ENCODE peak calls at places on chromosome 2, in nine cellular contexts. L, V, B, F, Q, E, O, M and Y are unnamed samples.

GRCh38 chr2:151733781-151734672 is at the start of gene NEB:
- DNase-seq in L (no peak), V (no peak), Q (peak), E (no peak), F (no peak), O (no peak), B (no peak), M (no peak), Y (no peak)

GRCh38 chr2:178502751-178503150 is 22.5 kb downstream of the PLEKHA3 start:
- DNase-seq in F (no peak), Q (no peak), B (no peak), O (no peak), E (no peak), L (no peak), V (no peak), M (no peak), Y (no peak)

GRCh38 chr2:65456074-65456473 is 23.7 kb upstream of the SPRED2 start:
- DNase-seq in F (no peak), L (no peak), M (no peak), O (no peak), Q (no peak), V (no peak), E (no peak), B (no peak), Y (no peak)

GRCh38 chr2:173831312-173832229 is 133.6 kb downstream of the SP3 start:
- DNase-seq in V (no peak), B (peak), M (no peak), L (no peak), F (no peak), O (no peak), Q (peak), E (no peak), Y (no peak)

GRCh38 chr2:178829299-178829698 is 22.1 kb upstream of the TTN start:
- DNase-seq in L (no peak), Q (no peak), M (no peak), E (no peak), V (no peak), B (no peak), F (no peak), O (no peak), Y (no peak)

GRCh38 chr2:192292478-192292877 is 97.7 kb upstream of the TMEFF2 start:
- DNase-seq in M (no peak), B (no peak), O (no peak), L (no peak), V (no peak), Q (no peak), F (no peak), E (no peak), Y (no peak)

GRCh38 chr2:61536086-61536722 is 2.0 kb downstream of the XPO1 start:
- DNase-seq in Q (no peak), O (no peak), M (no peak), F (no peak), L (no peak), V (no peak), B (no peak), E (peak), Y (no peak)

GRCh38 chr2:17754773-17755425 is 961 bp downstream of the GEN1 start:
- DNase-seq in O (peak), V (no peak), M (no peak), L (no peak), B (no peak), E (no peak), Q (no peak), F (no peak), Y (no peak)

GRCh38 chr2:106096446-106097369 is 97.4 kb downstream of the UXS1 start:
- DNase-seq in M (no peak), F (no peak), Q (no peak), L (peak), B (no peak), V (no peak), O (no peak), E (no peak), Y (no peak)

GRCh38 chr2:119461811-119462210 is 30.2 kb downstream of the TMEM37 start:
- DNase-seq in L (no peak), E (no peak), M (no peak), O (no peak), F (no peak), V (no peak), Q (no peak), B (no peak), Y (no peak)

GRCh38 chr2:75055820-75056675 is 97.6 kb downstream of the POLE4 start:
- DNase-seq in V (no peak), B (no peak), E (no peak), Q (no peak), M (no peak), F (no peak), O (no peak), L (no peak), Y (peak)

GRCh38 chr2:38671946-38672345 is 6.0 kb downstream of the GALM start:
- DNase-seq in B (no peak), V (no peak), O (no peak), M (no peak), Q (no peak), F (no peak), E (no peak), L (no peak), Y (no peak)

GRCh38 chr2:127594116-127594591 is 51.8 kb upstream of the GPR17 start:
- DNase-seq in M (no peak), E (peak), L (no peak), B (no peak), Q (no peak), O (no peak), V (peak), F (no peak), Y (no peak)

GRCh38 chr2:241775223-241776177 is 1.1 kb upstream of the GAL3ST2 start:
- DNase-seq in Q (no peak), V (no peak), M (no peak), F (no peak), E (peak), B (no peak), L (no peak), O (peak), Y (no peak)

GRCh38 chr2:238939521-238940403 is 91.9 kb downstream of the TWIST2 start:
- DNase-seq in V (peak), B (no peak), M (no peak), E (peak), L (no peak), Q (no peak), F (no peak), O (no peak), Y (no peak)

GRCh38 chr2:143607446-143608110 is 478.4 kb downstream of the ARHGAP15 start:
- DNase-seq in L (no peak), B (no peak), Q (no peak), O (no peak), F (no peak), M (no peak), E (no peak), V (no peak), Y (no peak)

GRCh38 chr2:98453531-98453930 is 8.9 kb downstream of the INPP4A start:
- DNase-seq in L (no peak), M (no peak), B (no peak), F (no peak), O (no peak), E (no peak), Q (no peak), V (no peak), Y (no peak)

GRCh38 chr2:85238607-85239006 is 89.2 kb downstream of the TGOLN2 start:
- DNase-seq in E (no peak), F (no peak), Q (no peak), M (no peak), B (no peak), O (no peak), V (no peak), L (no peak), Y (no peak)

GRCh38 chr2:50125230-50125629 is 906.7 kb downstream of the NRXN1 start:
- DNase-seq in L (no peak), V (no peak), O (no peak), B (no peak), M (no peak), E (no peak), Q (no peak), F (no peak), Y (no peak)

GRCh38 chr2:26911911-26912861 is 58.3 kb upstream of the MAPRE3 start:
- DNase-seq in V (no peak), L (no peak), O (no peak), Q (no peak), F (no peak), E (no peak), M (no peak), B (no peak), Y (no peak)

GRCh38 chr2:31511376-31511775 is 69.4 kb downstream of the SRD5A2 start:
- DNase-seq in V (no peak), O (no peak), F (no peak), Q (no peak), B (no peak), E (no peak), L (no peak), M (no peak), Y (no peak)

GRCh38 chr2:79040967-79041582 is 15.6 kb downstream of the REG3G start:
- DNase-seq in B (no peak), O (peak), E (no peak), L (no peak), F (no peak), M (no peak), V (no peak), Q (no peak), Y (no peak)

GRCh38 chr2:235607541-235608199 is 113.8 kb downstream of the AGAP1 start:
- DNase-seq in B (no peak), E (no peak), M (no peak), L (no peak), V (no peak), Q (no peak), O (no peak), F (no peak), Y (no peak)

GRCh38 chr2:111028720-111029119 is 92.0 kb upstream of the BCL2L11 start:
- DNase-seq in L (no peak), V (peak), B (no peak), M (no peak), E (no peak), F (no peak), O (no peak), Q (no peak), Y (no peak)

GRCh38 chr2:222656544-222657446 is 903 bp upstream of the FARSB start:
- DNase-seq in Q (no peak), B (no peak), F (no peak), L (no peak), O (no peak), E (no peak), V (no peak), M (no peak), Y (no peak)

GRCh38 chr2:24342110-24342910 is 18.0 kb downstream of the ITSN2 start:
- DNase-seq in M (no peak), V (no peak), Q (no peak), E (no peak), F (no peak), O (no peak), L (no peak), B (no peak), Y (no peak)

GRCh38 chr2:455913-456312 is 168.0 kb upstream of the ALKAL2 start:
- DNase-seq in L (no peak), F (no peak), Q (no peak), O (no peak), M (no peak), E (no peak), V (no peak), B (no peak), Y (no peak)

GRCh38 chr2:172555522-172556283 is at the start of gene PDK1:
- DNase-seq in B (peak), F (peak), V (peak), E (peak), L (peak), O (peak), Q (peak), M (peak), Y (peak)
- TF ChIP-seq CTCF in B (no peak), F (no peak), V (no peak), E (no peak), L (no peak), O (no peak), Q (no peak), M (no peak), Y (no peak)

GRCh38 chr2:45825001-45825651 is 173.7 kb downstream of the PRKCE start:
- DNase-seq in V (no peak), F (no peak), L (no peak), B (no peak), O (no peak), M (no peak), E (no peak), Q (no peak), Y (no peak)
- TF ChIP-seq CTCF in V (no peak), F (no peak), L (no peak), B (no peak), O (no peak), M (no peak), E (no peak), Q (no peak), Y (peak)

GRCh38 chr2:112273349-112273748 is 2.0 kb upstream of the ZC3H6 start:
- DNase-seq in V (no peak), M (no peak), E (no peak), B (no peak), Q (no peak), L (no peak), F (no peak), O (no peak), Y (no peak)

GRCh38 chr2:112277591-112278220 is 2.3 kb downstream of the ZC3H6 start:
- DNase-seq in V (no peak), F (no peak), O (no peak), E (no peak), Q (no peak), B (no peak), L (no peak), M (no peak), Y (no peak)

GRCh38 chr2:112275887-112276773 is 733 bp downstream of the ZC3H6 start:
- DNase-seq in V (peak), L (peak), F (peak), B (peak), E (peak), O (peak), Q (peak), M (peak), Y (peak)

GRCh38 chr2:112276954-112277353 is 1.6 kb downstream of the ZC3H6 start:
- DNase-seq in B (no peak), V (no peak), F (no peak), M (no peak), O (no peak), E (no peak), Q (no peak), L (no peak), Y (no peak)

DNA sequence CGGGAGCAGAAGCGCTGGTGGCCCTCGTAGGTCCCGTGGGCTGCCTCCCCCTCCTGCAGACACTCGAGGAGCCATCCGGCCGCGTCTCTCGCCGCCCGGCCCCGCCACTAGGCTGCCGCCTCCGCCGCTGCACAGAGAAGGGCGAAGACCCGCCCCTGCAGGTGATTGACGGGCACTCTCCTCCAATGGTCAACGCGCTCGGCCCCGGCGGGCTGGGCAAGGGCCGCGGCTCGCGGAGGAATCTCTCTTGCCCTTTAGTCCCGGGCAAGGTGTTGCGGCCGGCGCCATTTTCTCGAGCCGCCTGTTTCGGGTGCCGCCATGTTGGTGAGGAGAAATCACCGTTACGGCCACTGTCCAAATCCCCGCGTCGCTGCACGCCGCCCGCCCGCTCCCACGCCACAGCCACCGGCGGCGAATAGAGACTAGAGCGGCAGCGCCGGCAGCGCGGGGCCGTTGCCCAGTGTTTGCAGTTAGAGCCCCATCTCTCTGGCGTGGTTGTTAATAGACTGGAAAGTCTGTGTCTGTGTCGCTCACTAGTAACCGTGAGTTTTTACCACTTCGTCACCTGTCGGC is at the start of gene ZC3H6:
- DNase-seq in E (peak), B (peak), O (peak), V (peak), F (peak), Q (peak), M (peak), L (peak), Y (peak)
- TF ChIP-seq CTCF in E (no peak), B (no peak), O (no peak), V (no peak), F (no peak), Q (peak), M (peak), L (no peak), Y (no peak)

GRCh38 chr2:58447586-58447985 is 206.5 kb upstream of the FANCL start:
- DNase-seq in B (no peak), F (no peak), Q (no peak), V (no peak), L (no peak), M (no peak), E (no peak), O (no peak), Y (no peak)

GRCh38 chr2:58449286-58450010 is 208.3 kb upstream of the FANCL start:
- DNase-seq in O (no peak), E (no peak), F (no peak), L (no peak), V (no peak), Q (no peak), M (no peak), B (no peak), Y (peak)

GRCh38 chr2:58448845-58449244 is 207.7 kb upstream of the FANCL start:
- DNase-seq in L (no peak), F (no peak), O (no peak), B (no peak), V (no peak), Q (no peak), M (no peak), E (no peak), Y (no peak)

DNA sequence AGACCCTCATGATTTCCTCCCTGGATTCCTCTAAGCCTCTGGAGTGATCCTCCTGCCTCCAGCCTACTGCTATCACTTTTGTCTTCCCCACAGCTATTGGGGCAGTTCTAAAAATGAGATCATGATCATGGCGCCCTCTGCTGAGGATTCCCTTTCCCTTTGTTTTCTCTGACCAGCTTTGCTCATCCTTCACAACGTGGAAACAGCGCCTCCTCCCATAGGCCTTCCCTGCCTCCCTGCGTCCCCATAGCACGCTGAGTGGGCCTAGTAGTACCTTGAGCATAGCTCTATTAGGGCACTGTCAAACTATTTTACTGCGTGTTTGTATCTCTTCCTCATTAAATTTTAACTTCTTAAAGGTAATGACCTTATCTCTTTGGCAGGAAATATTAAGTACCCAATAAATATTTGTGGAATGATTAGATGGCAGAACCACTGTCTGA is 207.0 kb upstream of the FANCL start:
- DNase-seq in M (peak), O (peak), L (no peak), Q (no peak), V (peak), F (no peak), E (no peak), B (peak), Y (peak)
- TF ChIP-seq CTCF in M (peak), O (peak), L (no peak), Q (peak), V (no peak), F (no peak), E (no peak), B (peak), Y (peak)